ENCODE peak calls at places on chromosomes 2 and 18, in five cellular contexts. U is NCI-H1105 treated with DMSO at 0.1 percent for 48 hours; J is tibial nerve; A is stimulated activated naive CD4-positive, alpha-beta T cell treated with Interleukin-2 at 50 U/mL for 16 hours; S is cardiac muscle cell. N is an unnamed sample.

GRCh38 chr2:15706986-15707632 is 115.4 kb downstream of the DDX1 start:
- DNase-seq in A (no peak), J (no peak), S (no peak), U (no peak), N (no peak)

GRCh38 chr18:74489631-74490030 is 6.5 kb upstream of the CNDP2 start:
- DNase-seq in A (no peak), U (no peak), J (no peak), S (peak; percentile 65), N (no peak)

GRCh38 chr2:50125230-50125629 is 906.7 kb downstream of the NRXN1 start:
- DNase-seq in J (no peak), A (no peak), S (peak; percentile 1), U (peak; percentile 37), N (no peak)

GRCh38 chr18:48949606-48950535 is 894 bp downstream of the SMAD7 start:
- DNase-seq in S (peak; percentile 66), A (peak; percentile 26), U (peak; percentile 63), J (no peak), N (peak; percentile 71)

GRCh38 chr2:88069117-88069516 is 1.5 kb downstream of the SMYD1 start:
- DNase-seq in J (no peak), A (no peak), S (no peak), U (no peak), N (no peak)

GRCh38 chr18:23378470-23378764 is 74.7 kb upstream of the RIOK3 start:
- DNase-seq in A (no peak), J (no peak), U (no peak), S (no peak), N (no peak)

GRCh38 chr2:25537526-25537925 is 135.9 kb downstream of the DTNB start:
- DNase-seq in S (no peak), A (no peak), U (no peak), J (no peak), N (no peak)

GRCh38 chr2:224101820-224102630 is 62.9 kb upstream of the SERPINE2 start:
- DNase-seq in J (peak; percentile 25), S (peak; percentile 90), U (no peak), A (no peak), N (no peak)

GRCh38 chr2:186718895-186719294 is 25.0 kb downstream of the FAM171B start:
- DNase-seq in A (no peak), J (no peak), S (no peak), U (no peak), N (no peak)

GRCh38 chr18:62372156-62372555 is 47.0 kb downstream of the TNFRSF11A start:
- DNase-seq in A (no peak), U (peak; percentile 55), S (no peak), J (no peak), N (no peak)

GRCh38 chr2:235328991-235329390 is 164.9 kb upstream of the AGAP1 start:
- DNase-seq in U (no peak), J (no peak), A (no peak), S (peak; percentile 35), N (no peak)

GRCh38 chr2:113157897-113158753 is 15.6 kb upstream of the PSD4 start:
- DNase-seq in U (no peak), S (peak; percentile 26), A (no peak), J (no peak), N (no peak)

GRCh38 chr2:216583157-216583556 is 50.1 kb upstream of the IGFBP2 start:
- DNase-seq in S (peak; percentile 62), U (no peak), J (no peak), A (no peak), N (no peak)

GRCh38 chr2:73202156-73203054 is at the start of gene NOTO:
- DNase-seq in A (no peak), S (peak; percentile 25), J (no peak), U (peak; percentile 55), N (peak; percentile 73)

GRCh38 chr2:109255594-109255993 is 126.6 kb downstream of the SH3RF3 start:
- DNase-seq in S (no peak), J (no peak), A (no peak), U (no peak), N (no peak)

GRCh38 chr18:63979409-63979908 is 9.6 kb downstream of the SERPINB8 start:
- DNase-seq in U (peak; percentile 55), A (no peak), S (peak; percentile 80), J (peak; percentile 75), N (peak; percentile 64)

GRCh38 chr2:174764281-174765063 is at the start of gene CHRNA1:
- DNase-seq in S (peak; percentile 40), U (peak; percentile 29), A (no peak), J (no peak), N (no peak)

GRCh38 chr2:200077210-200077650 is 121.8 kb downstream of the MAIP1 start:
- DNase-seq in U (no peak), S (peak; percentile 69), J (no peak), A (no peak), N (no peak)

GRCh38 chr2:180004731-180005130 is 2.4 kb downstream of the CWC22 start:
- DNase-seq in U (no peak), S (no peak), J (no peak), A (no peak), N (no peak)

N was measured in SK-N-SH.